ENCODE peak calls at places on chromosomes 7 and 10, in eight cellular contexts. One of them, this sample, is unnamed.

GRCh38 chr7:98399903-98400537 is 870 bp downstream of the BAIAP2L1 start:
- DNase-seq in OCI-LY7: no peak
- DNase-seq in left ventricle myocardium inferior: no peak
- DNase-seq in lower lobe of right lung: no peak
- DNase-seq in dorsolateral prefrontal cortex: no peak
- DNase-seq in endodermal cell: peak; percentile 55
- DNase-seq in right lobe of liver: no peak
- DNase-seq in H9: peak; percentile 49
- DNase-seq in this sample: no peak

GRCh38 chr10:32210306-32211045 is 136.5 kb downstream of the EPC1 start:
- DNase-seq in lower lobe of right lung: no peak
- DNase-seq in right lobe of liver: no peak
- DNase-seq in left ventricle myocardium inferior: no peak
- DNase-seq in dorsolateral prefrontal cortex: no peak
- DNase-seq in H9: peak; percentile 43
- DNase-seq in endodermal cell: peak; percentile 63
- DNase-seq in OCI-LY7: peak; percentile 34
- DNase-seq in this sample: peak; percentile 69

GRCh38 chr7:132836746-132837145 is 245.1 kb downstream of the CHCHD3 start:
- DNase-seq in dorsolateral prefrontal cortex: no peak
- DNase-seq in lower lobe of right lung: no peak
- DNase-seq in endodermal cell: no peak
- DNase-seq in OCI-LY7: no peak
- DNase-seq in right lobe of liver: no peak
- DNase-seq in left ventricle myocardium inferior: no peak
- DNase-seq in H9: no peak
- DNase-seq in this sample: no peak

GRCh38 chr10:91050371-91051034 is 129.6 kb upstream of the ANKRD1 start:
- DNase-seq in left ventricle myocardium inferior: no peak
- DNase-seq in H9: no peak
- DNase-seq in lower lobe of right lung: no peak
- DNase-seq in dorsolateral prefrontal cortex: no peak
- DNase-seq in OCI-LY7: no peak
- DNase-seq in right lobe of liver: no peak
- DNase-seq in endodermal cell: peak; percentile 69
- DNase-seq in this sample: no peak

GRCh38 chr7:45421096-45421495 is 153.1 kb upstream of the ADCY1 start:
- DNase-seq in OCI-LY7: no peak
- DNase-seq in left ventricle myocardium inferior: no peak
- DNase-seq in endodermal cell: no peak
- DNase-seq in H9: no peak
- DNase-seq in right lobe of liver: no peak
- DNase-seq in dorsolateral prefrontal cortex: no peak
- DNase-seq in lower lobe of right lung: no peak
- DNase-seq in this sample: no peak

GRCh38 chr7:150983893-150984368 is 5.8 kb upstream of the KCNH2 start:
- DNase-seq in OCI-LY7: peak; percentile 61
- DNase-seq in right lobe of liver: no peak
- DNase-seq in H9: peak; percentile 71
- DNase-seq in lower lobe of right lung: no peak
- DNase-seq in left ventricle myocardium inferior: no peak
- DNase-seq in endodermal cell: peak; percentile 89
- DNase-seq in dorsolateral prefrontal cortex: no peak
- DNase-seq in this sample: peak; percentile 34

GRCh38 chr7:142584765-142585164 is 164.5 kb upstream of the PRSS1 start:
- DNase-seq in endodermal cell: no peak
- DNase-seq in OCI-LY7: no peak
- DNase-seq in lower lobe of right lung: no peak
- DNase-seq in dorsolateral prefrontal cortex: no peak
- DNase-seq in right lobe of liver: no peak
- DNase-seq in left ventricle myocardium inferior: no peak
- DNase-seq in H9: no peak
- DNase-seq in this sample: no peak

GRCh38 chr7:143055754-143056153 is 3.6 kb downstream of the OR6V1 start:
- DNase-seq in H9: no peak
- DNase-seq in dorsolateral prefrontal cortex: no peak
- DNase-seq in right lobe of liver: no peak
- DNase-seq in lower lobe of right lung: no peak
- DNase-seq in endodermal cell: no peak
- DNase-seq in OCI-LY7: no peak
- DNase-seq in left ventricle myocardium inferior: no peak
- DNase-seq in this sample: no peak

GRCh38 chr7:132828502-132828901 is 252.2 kb upstream of the PLXNA4 start:
- DNase-seq in OCI-LY7: no peak
- DNase-seq in H9: no peak
- DNase-seq in endodermal cell: no peak
- DNase-seq in lower lobe of right lung: no peak
- DNase-seq in right lobe of liver: no peak
- DNase-seq in dorsolateral prefrontal cortex: no peak
- DNase-seq in left ventricle myocardium inferior: no peak
- DNase-seq in this sample: no peak

GRCh38 chr7:132576723-132577089 is 436 bp upstream of the PLXNA4 start:
- DNase-seq in right lobe of liver: no peak
- DNase-seq in OCI-LY7: no peak
- DNase-seq in left ventricle myocardium inferior: no peak
- DNase-seq in endodermal cell: no peak
- DNase-seq in H9: no peak
- DNase-seq in dorsolateral prefrontal cortex: peak; percentile 29
- DNase-seq in lower lobe of right lung: no peak
- DNase-seq in this sample: no peak

GRCh38 chr7:27759491-27759890 is 19.5 kb downstream of the TAX1BP1 start:
- DNase-seq in left ventricle myocardium inferior: no peak
- DNase-seq in endodermal cell: no peak
- DNase-seq in OCI-LY7: no peak
- DNase-seq in H9: no peak
- DNase-seq in dorsolateral prefrontal cortex: no peak
- DNase-seq in lower lobe of right lung: no peak
- DNase-seq in right lobe of liver: no peak
- DNase-seq in this sample: no peak

GRCh38 chr7:24401628-24402593 is 117.9 kb downstream of the NPY start:
- DNase-seq in OCI-LY7: peak; percentile 49
- DNase-seq in dorsolateral prefrontal cortex: no peak
- DNase-seq in H9: no peak
- DNase-seq in lower lobe of right lung: no peak
- DNase-seq in right lobe of liver: no peak
- DNase-seq in endodermal cell: no peak
- DNase-seq in left ventricle myocardium inferior: no peak
- DNase-seq in this sample: peak; percentile 17

GRCh38 chr7:16753932-16754571 is 497 bp downstream of the TSPAN13 start:
- DNase-seq in lower lobe of right lung: peak; percentile 62
- DNase-seq in H9: peak; percentile 71
- DNase-seq in left ventricle myocardium inferior: peak; percentile 33
- DNase-seq in dorsolateral prefrontal cortex: peak; percentile 52
- DNase-seq in right lobe of liver: peak; percentile 52
- DNase-seq in endodermal cell: peak; percentile 90
- DNase-seq in OCI-LY7: peak; percentile 35
- DNase-seq in this sample: peak; percentile 41

GRCh38 chr7:17996040-17996439 is 31.6 kb downstream of the PRPS1L1 start:
- DNase-seq in lower lobe of right lung: no peak
- DNase-seq in H9: no peak
- DNase-seq in right lobe of liver: no peak
- DNase-seq in endodermal cell: no peak
- DNase-seq in dorsolateral prefrontal cortex: no peak
- DNase-seq in left ventricle myocardium inferior: no peak
- DNase-seq in OCI-LY7: no peak
- DNase-seq in this sample: no peak
- TF ChIP-seq CTCF in lower lobe of right lung: no peak
- TF ChIP-seq CTCF in H9: no peak
- TF ChIP-seq CTCF in right lobe of liver: no peak
- TF ChIP-seq CTCF in endodermal cell: no peak
- TF ChIP-seq CTCF in dorsolateral prefrontal cortex: no peak
- TF ChIP-seq CTCF in left ventricle myocardium inferior: no peak
- TF ChIP-seq CTCF in OCI-LY7: no peak
- TF ChIP-seq CTCF in this sample: no peak

GRCh38 chr10:89273680-89274079 is 22.1 kb upstream of the LIPA start:
- DNase-seq in dorsolateral prefrontal cortex: no peak
- DNase-seq in H9: no peak
- DNase-seq in endodermal cell: no peak
- DNase-seq in left ventricle myocardium inferior: no peak
- DNase-seq in right lobe of liver: no peak
- DNase-seq in OCI-LY7: no peak
- DNase-seq in lower lobe of right lung: no peak
- DNase-seq in this sample: no peak

GRCh38 chr10:89269822-89270483 is 18.4 kb upstream of the LIPA start:
- DNase-seq in left ventricle myocardium inferior: no peak
- DNase-seq in right lobe of liver: no peak
- DNase-seq in dorsolateral prefrontal cortex: no peak
- DNase-seq in lower lobe of right lung: no peak
- DNase-seq in H9: no peak
- DNase-seq in endodermal cell: no peak
- DNase-seq in OCI-LY7: no peak
- DNase-seq in this sample: no peak

GRCh38 chr10:89274928-89275327 is 23.4 kb upstream of the LIPA start:
- DNase-seq in H9: no peak
- DNase-seq in dorsolateral prefrontal cortex: no peak
- DNase-seq in right lobe of liver: no peak
- DNase-seq in endodermal cell: no peak
- DNase-seq in lower lobe of right lung: no peak
- DNase-seq in OCI-LY7: no peak
- DNase-seq in left ventricle myocardium inferior: no peak
- DNase-seq in this sample: no peak

GRCh38 chr10:89275383-89275782 is 23.8 kb upstream of the LIPA start:
- DNase-seq in dorsolateral prefrontal cortex: no peak
- DNase-seq in H9: no peak
- DNase-seq in endodermal cell: no peak
- DNase-seq in OCI-LY7: no peak
- DNase-seq in left ventricle myocardium inferior: no peak
- DNase-seq in lower lobe of right lung: peak; percentile 61
- DNase-seq in right lobe of liver: no peak
- DNase-seq in this sample: peak; percentile 71

DNA sequence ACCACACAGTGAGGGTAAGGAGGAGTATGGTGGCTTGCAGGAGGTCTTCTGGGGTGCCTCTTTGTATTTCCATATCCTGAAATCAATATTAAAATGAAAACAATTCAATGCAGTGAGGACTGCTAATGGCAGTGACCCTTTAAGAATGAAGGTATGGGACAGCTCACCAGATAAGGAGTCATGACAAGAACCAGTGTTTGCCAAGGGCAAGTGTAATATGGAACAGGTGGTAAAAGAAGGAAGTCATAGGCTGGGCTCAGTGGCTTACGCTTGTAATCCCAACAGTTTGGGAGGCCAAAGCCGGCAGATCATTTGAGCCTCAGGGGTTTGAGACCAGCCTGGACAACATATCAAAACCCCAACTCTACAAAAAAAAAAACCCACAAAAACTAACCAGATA is 20.0 kb upstream of the LIPA start:
- DNase-seq in endodermal cell: no peak
- DNase-seq in H9: no peak
- DNase-seq in lower lobe of right lung: no peak
- DNase-seq in OCI-LY7: no peak
- DNase-seq in dorsolateral prefrontal cortex: no peak
- DNase-seq in right lobe of liver: no peak
- DNase-seq in left ventricle myocardium inferior: no peak
- DNase-seq in this sample: no peak
- H3K27ac ChIP-seq in endodermal cell: no peak overlapping the region
- H3K27ac ChIP-seq in H9: no peak overlapping the region
- H3K27ac ChIP-seq in lower lobe of right lung: no peak overlapping the region
- H3K27ac ChIP-seq in OCI-LY7: no peak overlapping the region
- H3K27ac ChIP-seq in dorsolateral prefrontal cortex: no peak overlapping the region
- H3K27ac ChIP-seq in right lobe of liver: peak overlapping the region; percentile 88
- H3K27ac ChIP-seq in left ventricle myocardium inferior: no peak overlapping the region
- H3K27ac ChIP-seq in this sample: no peak overlapping the region

GRCh38 chr7:90246184-90246583 is 1.2 kb downstream of the CFAP69 start:
- DNase-seq in left ventricle myocardium inferior: no peak
- DNase-seq in OCI-LY7: no peak
- DNase-seq in lower lobe of right lung: no peak
- DNase-seq in endodermal cell: peak; percentile 93
- DNase-seq in right lobe of liver: no peak
- DNase-seq in dorsolateral prefrontal cortex: no peak
- DNase-seq in H9: peak; percentile 47
- DNase-seq in this sample: peak; percentile 0

GRCh38 chr7:90242369-90243168 is 2.4 kb upstream of the CFAP69 start:
- DNase-seq in H9: no peak
- DNase-seq in OCI-LY7: peak; percentile 17
- DNase-seq in endodermal cell: no peak
- DNase-seq in right lobe of liver: no peak
- DNase-seq in left ventricle myocardium inferior: no peak
- DNase-seq in dorsolateral prefrontal cortex: no peak
- DNase-seq in lower lobe of right lung: no peak
- DNase-seq in this sample: no peak

GRCh38 chr7:90244565-90244908 is 437 bp upstream of the CFAP69 start:
- DNase-seq in H9: no peak
- DNase-seq in left ventricle myocardium inferior: no peak
- DNase-seq in lower lobe of right lung: no peak
- DNase-seq in endodermal cell: no peak
- DNase-seq in right lobe of liver: no peak
- DNase-seq in OCI-LY7: no peak
- DNase-seq in dorsolateral prefrontal cortex: no peak
- DNase-seq in this sample: no peak

GRCh38 chr7:90248706-90249105 is 3.7 kb downstream of the CFAP69 start:
- DNase-seq in lower lobe of right lung: no peak
- DNase-seq in OCI-LY7: no peak
- DNase-seq in endodermal cell: no peak
- DNase-seq in dorsolateral prefrontal cortex: no peak
- DNase-seq in left ventricle myocardium inferior: no peak
- DNase-seq in H9: no peak
- DNase-seq in right lobe of liver: no peak
- DNase-seq in this sample: no peak

DNA sequence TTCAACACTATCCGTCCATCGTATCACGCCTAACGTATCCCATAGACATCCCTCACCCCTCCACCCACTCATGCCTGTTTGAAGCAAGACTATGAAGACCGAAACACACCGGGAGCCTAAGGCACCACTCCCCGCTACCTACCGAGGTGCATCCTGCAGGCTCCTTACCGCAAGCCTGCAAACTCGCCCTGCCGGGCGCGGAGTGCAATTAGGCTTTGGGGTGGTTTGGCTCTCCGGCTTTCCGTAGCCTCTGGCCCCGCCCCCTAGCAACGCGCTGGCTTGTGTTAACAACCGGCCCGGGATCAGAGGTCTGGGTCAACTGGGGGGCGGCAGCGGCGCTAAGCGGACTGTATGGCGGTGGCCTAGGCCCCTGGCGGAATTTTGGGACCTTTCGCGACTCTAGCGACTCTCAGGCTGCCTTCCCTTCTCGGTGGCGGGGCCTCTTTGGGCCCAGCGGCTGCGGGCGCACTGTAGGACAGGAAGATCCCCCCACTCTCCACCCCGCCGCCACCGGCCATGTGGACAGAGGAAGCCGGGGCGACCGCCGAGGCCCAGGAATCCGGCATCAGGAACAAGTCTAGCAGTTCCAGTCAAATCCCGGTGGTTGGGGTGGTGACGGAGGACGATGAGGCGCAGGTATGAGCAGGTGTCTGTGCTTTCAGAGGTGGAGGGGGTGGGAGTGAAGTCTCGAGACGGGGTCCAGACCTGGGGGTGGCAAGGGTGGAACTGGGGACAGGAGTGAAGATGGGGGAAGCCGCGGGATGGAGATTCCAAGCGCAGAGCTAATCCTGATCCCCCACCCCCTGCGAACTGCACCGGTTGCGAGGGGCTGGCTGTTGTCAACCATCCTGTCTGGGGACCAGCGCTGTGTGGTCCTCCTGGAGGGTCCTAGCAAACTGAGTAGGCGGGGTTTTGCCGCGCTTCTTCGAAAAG is at the start of gene CFAP69:
- DNase-seq in OCI-LY7: no peak
- DNase-seq in dorsolateral prefrontal cortex: peak; percentile 89
- DNase-seq in lower lobe of right lung: peak; percentile 94
- DNase-seq in left ventricle myocardium inferior: peak; percentile 93
- DNase-seq in right lobe of liver: peak; percentile 89
- DNase-seq in H9: peak; percentile 93
- DNase-seq in endodermal cell: peak; percentile 98
- DNase-seq in this sample: peak; percentile 87
- TF ChIP-seq CTCF in OCI-LY7: no peak
- TF ChIP-seq CTCF in dorsolateral prefrontal cortex: peak; percentile 53
- TF ChIP-seq CTCF in lower lobe of right lung: peak; percentile 15
- TF ChIP-seq CTCF in left ventricle myocardium inferior: peak; percentile 59
- TF ChIP-seq CTCF in right lobe of liver: peak; percentile 19
- TF ChIP-seq CTCF in H9: peak; percentile 38
- TF ChIP-seq CTCF in endodermal cell: peak; percentile 59
- TF ChIP-seq CTCF in this sample: no peak

GRCh38 chr7:86720306-86720705 is 76.6 kb downstream of the GRM3 start:
- DNase-seq in H9: no peak
- DNase-seq in dorsolateral prefrontal cortex: no peak
- DNase-seq in OCI-LY7: no peak
- DNase-seq in lower lobe of right lung: no peak
- DNase-seq in right lobe of liver: no peak
- DNase-seq in endodermal cell: no peak
- DNase-seq in left ventricle myocardium inferior: no peak
- DNase-seq in this sample: no peak
- H3K27ac ChIP-seq in H9: no peak overlapping the region
- H3K27ac ChIP-seq in dorsolateral prefrontal cortex: no peak overlapping the region
- H3K27ac ChIP-seq in OCI-LY7: no peak overlapping the region
- H3K27ac ChIP-seq in lower lobe of right lung: no peak overlapping the region
- H3K27ac ChIP-seq in right lobe of liver: no peak overlapping the region
- H3K27ac ChIP-seq in endodermal cell: no peak overlapping the region
- H3K27ac ChIP-seq in left ventricle myocardium inferior: no peak overlapping the region
- H3K27ac ChIP-seq in this sample: no peak overlapping the region